ENCODE peak calls at places on chromosome 9, in four cellular contexts. V, S, E and A are unnamed samples.

GRCh38 chr9:69086769-69087168 is 51.2 kb downstream of the FXN start:
- ATAC-seq in V (no peak), S (no peak), E (peak), A (no peak)

GRCh38 chr9:127983847-127984289 is 3.1 kb upstream of the EEIG1 start:
- ATAC-seq in V (no peak), S (peak), E (no peak), A (peak)

GRCh38 chr9:95901506-95901905 is 26.0 kb downstream of the ERCC6L2 start:
- ATAC-seq in V (no peak), S (no peak), E (no peak), A (no peak)

GRCh38 chr9:137750007-137750406 is 127.6 kb upstream of the CACNA1B start:
- ATAC-seq in V (no peak), S (no peak), E (no peak), A (no peak)

GRCh38 chr9:131999692-132000551 is 79.7 kb downstream of the MED27 start:
- ATAC-seq in V (no peak), S (peak), E (no peak), A (no peak)

GRCh38 chr9:101858026-101858425 is 119.6 kb upstream of the GRIN3A start:
- ATAC-seq in V (no peak), S (no peak), E (no peak), A (no peak)

GRCh38 chr9:105693435-105694275 is 686 bp upstream of the TMEM38B start:
- ATAC-seq in V (no peak), S (peak), E (no peak), A (peak)

GRCh38 chr9:136697146-136697820 is 10.0 kb upstream of the AGPAT2 start:
- ATAC-seq in V (no peak), S (no peak), E (no peak), A (no peak)

GRCh38 chr9:33350310-33350709 is 52.1 kb downstream of the AQP7 start:
- ATAC-seq in V (peak), S (no peak), E (peak), A (no peak)

GRCh38 chr9:127904518-127904887 is 5.1 kb upstream of the ST6GALNAC6 start:
- ATAC-seq in V (peak), S (peak), E (peak), A (peak)

GRCh38 chr9:70400107-70400892 is 14.2 kb downstream of the KLF9 start:
- ATAC-seq in V (peak), S (no peak), E (peak), A (no peak)

GRCh38 chr9:120971938-120972337 is 45.3 kb upstream of the TRAF1 start:
- ATAC-seq in V (no peak), S (peak), E (no peak), A (no peak)

GRCh38 chr9:17520264-17521058 is 58.4 kb upstream of the SH3GL2 start:
- ATAC-seq in V (no peak), S (no peak), E (no peak), A (no peak)

GRCh38 chr9:88746029-88746743 is 211.2 kb downstream of the NXNL2 start:
- ATAC-seq in V (peak), S (no peak), E (peak), A (no peak)

GRCh38 chr9:124399323-124399962 is 15.8 kb downstream of the PSMB7 start:
- ATAC-seq in V (peak), S (no peak), E (peak), A (no peak)

GRCh38 chr9:132798817-132799790 is 79.0 kb downstream of the AK8 start:
- ATAC-seq in V (peak), S (no peak), E (peak), A (no peak)

GRCh38 chr9:113682297-113682771 is 193.8 kb upstream of the ZNF618 start:
- ATAC-seq in V (peak), S (no peak), E (peak), A (no peak)

GRCh38 chr9:97632406-97632991 is 669 bp downstream of the TSTD2 start:
- ATAC-seq in V (peak), S (peak), E (peak), A (peak)

GRCh38 chr9:124870723-124871122 is 8.8 kb downstream of the ARPC5L start:
- ATAC-seq in V (no peak), S (peak), E (no peak), A (peak)

GRCh38 chr9:112421771-112422222 is 41.9 kb downstream of the HSDL2 start:
- ATAC-seq in V (no peak), S (no peak), E (no peak), A (no peak)

GRCh38 chr9:95305770-95306492 is 11.6 kb downstream of the FANCC start:
- ATAC-seq in V (no peak), S (no peak), E (no peak), A (no peak)

GRCh38 chr9:4206718-4207117 is 93.2 kb downstream of the GLIS3 start:
- ATAC-seq in V (peak), S (no peak), E (peak), A (no peak)

GRCh38 chr9:128825923-128826702 is 3.5 kb downstream of the SPOUT1 start:
- ATAC-seq in V (no peak), S (no peak), E (no peak), A (no peak)

GRCh38 chr9:102435427-102435826 is 559.7 kb upstream of the CYLC2 start:
- ATAC-seq in V (no peak), S (no peak), E (no peak), A (no peak)

GRCh38 chr9:131101207-131101964 is 5.1 kb downstream of the AIF1L start:
- ATAC-seq in V (no peak), S (no peak), E (no peak), A (no peak)

GRCh38 chr9:101446732-101447131 is 11.2 kb upstream of the ALDOB start:
- ATAC-seq in V (no peak), S (no peak), E (no peak), A (no peak)

GRCh38 chr9:27475057-27475456 is 49.0 kb upstream of the IFNK start:
- ATAC-seq in V (peak), S (no peak), E (peak), A (no peak)

GRCh38 chr9:114989600-114990410 is 59.4 kb upstream of the TNFSF8 start:
- ATAC-seq in V (no peak), S (peak), E (no peak), A (peak)

GRCh38 chr9:126097679-126098078 is 228.9 kb upstream of the MVB12B start:
- ATAC-seq in V (no peak), S (no peak), E (no peak), A (no peak)

GRCh38 chr9:124304285-124304684 is 46.5 kb downstream of the NEK6 start:
- ATAC-seq in V (no peak), S (no peak), E (no peak), A (no peak)

GRCh38 chr9:128696923-128697707 is 5.2 kb upstream of the PKN3 start:
- ATAC-seq in V (no peak), S (no peak), E (no peak), A (no peak)

GRCh38 chr9:80664327-80665210 is 1024.8 kb downstream of the TLE1 start:
- ATAC-seq in V (no peak), S (no peak), E (no peak), A (no peak)

GRCh38 chr9:95070549-95071021 is 246.9 kb downstream of the FANCC start:
- ATAC-seq in V (peak), S (no peak), E (peak), A (no peak)

GRCh38 chr9:76751011-76751410 is 13.2 kb upstream of the PCA3 start:
- ATAC-seq in V (no peak), S (no peak), E (no peak), A (no peak)

GRCh38 chr9:128392302-128393152 is 21.4 kb downstream of the URM1 start:
- ATAC-seq in V (no peak), S (no peak), E (no peak), A (peak)

GRCh38 chr9:32884482-32884881 is 101.1 kb downstream of the TMEM215 start:
- ATAC-seq in V (no peak), S (no peak), E (no peak), A (no peak)

GRCh38 chr9:111287127-111287526 is 42.9 kb downstream of the OR2K2 start:
- ATAC-seq in V (no peak), S (no peak), E (no peak), A (no peak)

GRCh38 chr9:127528407-127529251 is 77.3 kb downstream of the LRSAM1 start:
- ATAC-seq in V (peak), S (no peak), E (peak), A (no peak)

GRCh38 chr9:122075135-122076030 is 17.7 kb downstream of the TTLL11 start:
- ATAC-seq in V (peak), S (no peak), E (peak), A (no peak)